ENCODE peak calls at places on chromosomes 7 and 10, in eight cellular contexts. O, E, S, W, A, G, Y and M are unnamed samples. For H3K4me1, the result is how much of the 10 kb centered on the place peaks cover.

GRCh38 chr10:112526906-112527305 is 79.9 kb downstream of the VTI1A start:
- DNase-seq in O (no peak), E (no peak), S (no peak), W (peak), A (no peak), G (no peak), Y (no peak), M (no peak)

GRCh38 chr7:140478361-140479061 is 794 bp downstream of the MKRN1 start:
- DNase-seq in O (peak), E (peak), S (no peak), W (peak), A (peak), G (peak), Y (peak), M (peak)

GRCh38 chr7:92325850-92326249 is 80.1 kb downstream of the ANKIB1 start:
- DNase-seq in O (no peak), E (no peak), S (no peak), W (peak), A (no peak), G (no peak), Y (no peak), M (no peak)

GRCh38 chr10:84539244-84539643 is 210.9 kb downstream of the CCSER2 start:
- DNase-seq in O (no peak), E (no peak), S (no peak), W (no peak), A (no peak), G (no peak), Y (no peak), M (no peak)

GRCh38 chr10:78664929-78665525 is 403.7 kb upstream of the ZMIZ1 start:
- DNase-seq in O (no peak), E (peak), S (no peak), W (peak), A (no peak), G (no peak), Y (no peak), M (no peak)

GRCh38 chr10:70115948-70116682 is 16.5 kb downstream of the AIFM2 start:
- DNase-seq in O (peak), E (peak), S (peak), W (peak), A (peak), G (no peak), Y (no peak), M (peak)

GRCh38 chr7:142862401-142863400 is 7.8 kb downstream of the EPHB6 start:
- DNase-seq in O (no peak), E (no peak), S (no peak), W (no peak), A (no peak), G (no peak), Y (no peak), M (no peak)

GRCh38 chr7:145082366-145083240 is 246.8 kb upstream of the TPK1 start:
- DNase-seq in O (no peak), E (peak), S (no peak), W (no peak), A (no peak), G (no peak), Y (no peak), M (no peak)

GRCh38 chr7:125695631-125696030 is 766.0 kb upstream of the POT1 start:
- DNase-seq in O (no peak), E (no peak), S (no peak), W (no peak), A (no peak), G (no peak), Y (no peak), M (no peak)

GRCh38 chr10:35126062-35126529 is 550 bp upstream of the CREM start:
- DNase-seq in O (no peak), E (no peak), S (no peak), W (no peak), A (no peak), G (no peak), Y (peak), M (peak)

GRCh38 chr10:35130588-35131146 is 4.0 kb downstream of the CREM start:
- DNase-seq in O (no peak), E (peak), S (no peak), W (no peak), A (no peak), G (no peak), Y (no peak), M (no peak)

GRCh38 chr10:35126530-35127288 is at the start of gene CREM:
- DNase-seq in O (peak), E (peak), S (peak), W (peak), A (peak), G (peak), Y (peak), M (peak)

GRCh38 chr10:35127289-35127891 is 744 bp downstream of the CREM start:
- DNase-seq in O (peak), E (peak), S (peak), W (peak), A (peak), G (peak), Y (peak), M (peak)

DNA sequence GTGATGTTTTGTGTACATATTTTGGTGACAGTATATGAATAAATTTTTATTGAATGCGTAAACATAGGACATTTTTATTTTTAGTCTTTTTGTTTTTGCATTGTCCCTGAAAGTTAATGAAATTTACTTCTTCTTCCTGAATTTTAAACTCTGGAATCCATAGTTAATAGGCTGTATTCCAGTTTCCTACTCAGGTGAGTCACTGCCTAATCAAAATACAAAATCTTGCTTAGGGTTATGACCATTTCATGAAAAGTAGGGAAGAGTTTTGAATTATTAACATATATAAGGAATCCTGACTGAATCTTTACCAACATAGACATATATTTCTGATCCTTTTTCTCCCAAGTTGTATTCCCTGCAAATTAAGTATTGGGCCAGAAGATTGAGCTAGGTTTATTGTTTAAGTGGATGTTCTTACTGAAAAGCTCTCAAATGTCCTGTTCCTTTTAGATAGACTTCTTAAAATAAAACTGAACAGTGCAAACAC is 2.6 kb downstream of the CREM start:
- DNase-seq in O (no peak), E (no peak), S (no peak), W (no peak), A (no peak), G (no peak), Y (no peak), M (no peak)
- H3K4me1 ChIP-seq in O (under half), E (half or more), S (half or more), W (under half), A (half or more), G (under half), Y (under half), M (under half)

GRCh38 chr10:24791129-24791733 is 67.5 kb upstream of the ARHGAP21 start:
- DNase-seq in O (no peak), E (no peak), S (no peak), W (no peak), A (no peak), G (no peak), Y (no peak), M (no peak)
- H3K4me3 ChIP-seq in O (no peak), E (no peak), S (no peak), W (no peak), A (no peak), G (no peak), Y (no peak), M (no peak)

GRCh38 chr7:151925446-151926335 is 30.6 kb upstream of the GALNTL5 start:
- DNase-seq in O (peak), E (no peak), S (no peak), W (no peak), A (no peak), G (peak), Y (no peak), M (peak)

GRCh38 chr7:151921451-151921850 is 34.8 kb upstream of the GALNTL5 start:
- DNase-seq in O (no peak), E (no peak), S (no peak), W (no peak), A (no peak), G (no peak), Y (no peak), M (no peak)

GRCh38 chr7:151924001-151924400 is 32.2 kb upstream of the GALNTL5 start:
- DNase-seq in O (no peak), E (no peak), S (no peak), W (no peak), A (no peak), G (no peak), Y (no peak), M (peak)

GRCh38 chr7:151924508-151924907 is 31.7 kb upstream of the GALNTL5 start:
- DNase-seq in O (no peak), E (no peak), S (no peak), W (no peak), A (no peak), G (no peak), Y (no peak), M (peak)

GRCh38 chr7:151923097-151923876 is 33.0 kb upstream of the GALNTL5 start:
- DNase-seq in O (no peak), E (no peak), S (no peak), W (peak), A (no peak), G (no peak), Y (no peak), M (no peak)
- H3K4me1 ChIP-seq in O (under half), E (under half), S (under half), W (under half), A (under half), G (under half), Y (under half), M (under half)

GRCh38 chr7:26191233-26191973 is 9.1 kb downstream of the HNRNPA2B1 start:
- DNase-seq in O (no peak), E (no peak), S (no peak), W (no peak), A (no peak), G (no peak), Y (no peak), M (no peak)

GRCh38 chr7:26192485-26193087 is 8.0 kb downstream of the HNRNPA2B1 start:
- DNase-seq in O (no peak), E (no peak), S (no peak), W (no peak), A (no peak), G (no peak), Y (no peak), M (no peak)

GRCh38 chr7:26191974-26192479 is 8.5 kb downstream of the HNRNPA2B1 start:
- DNase-seq in O (no peak), E (no peak), S (no peak), W (no peak), A (no peak), G (no peak), Y (no peak), M (no peak)

GRCh38 chr7:26195182-26195581 is 5.4 kb downstream of the HNRNPA2B1 start:
- DNase-seq in O (no peak), E (no peak), S (no peak), W (no peak), A (no peak), G (no peak), Y (no peak), M (no peak)

DNA sequence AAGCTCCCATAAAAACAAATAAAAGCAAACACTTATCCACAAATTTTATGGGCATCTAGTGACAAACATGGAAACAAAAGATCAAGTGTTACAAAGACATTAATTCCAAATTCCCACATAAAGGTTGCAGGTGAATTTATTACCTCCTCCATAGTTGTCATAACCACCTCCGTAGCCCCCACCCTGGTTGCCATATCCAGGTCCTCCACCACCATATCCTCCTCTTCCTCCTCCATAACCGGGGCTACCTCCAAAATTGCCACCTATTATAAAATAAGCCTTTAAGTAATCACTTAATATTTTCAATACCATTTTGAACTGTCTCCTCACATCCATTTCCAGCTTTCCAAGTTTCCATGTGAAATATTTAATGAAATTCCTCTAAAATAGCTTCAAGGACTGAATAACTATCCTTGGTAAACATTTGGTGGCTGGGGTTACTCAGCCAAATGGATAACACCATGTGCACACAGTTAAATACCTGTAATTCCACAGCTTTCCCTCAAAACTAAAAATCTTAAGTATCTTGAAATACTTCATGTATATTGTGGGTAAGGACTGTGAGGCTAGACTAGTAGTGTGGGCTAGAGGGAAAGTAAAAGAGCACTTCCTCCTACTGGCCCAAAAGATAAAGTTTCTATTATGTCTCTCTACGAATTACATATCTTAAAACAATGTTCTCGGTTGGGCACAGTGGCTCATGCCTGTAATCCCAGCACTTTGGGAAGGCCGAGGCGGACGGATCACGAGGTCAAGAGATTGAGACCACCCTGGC is 6.9 kb downstream of the HNRNPA2B1 start:
- DNase-seq in O (no peak), E (no peak), S (no peak), W (no peak), A (no peak), G (no peak), Y (no peak), M (no peak)
- H3K4me3 ChIP-seq in O (no peak), E (no peak), S (no peak), W (no peak), A (no peak), G (no peak), Y (no peak), M (no peak)

GRCh38 chr10:110219884-110220283 is 12.5 kb downstream of the MXI1 start:
- DNase-seq in O (no peak), E (no peak), S (no peak), W (no peak), A (no peak), G (no peak), Y (no peak), M (no peak)

GRCh38 chr10:110217609-110218008 is 10.2 kb downstream of the MXI1 start:
- DNase-seq in O (no peak), E (no peak), S (no peak), W (no peak), A (no peak), G (no peak), Y (no peak), M (no peak)

GRCh38 chr10:110220383-110220782 is 13.0 kb downstream of the MXI1 start:
- DNase-seq in O (no peak), E (no peak), S (no peak), W (no peak), A (no peak), G (no peak), Y (no peak), M (no peak)

GRCh38 chr10:110216942-110217341 is 9.5 kb downstream of the MXI1 start:
- DNase-seq in O (no peak), E (no peak), S (no peak), W (no peak), A (no peak), G (no peak), Y (no peak), M (no peak)

GRCh38 chr10:110218627-110219026 is 11.2 kb downstream of the MXI1 start:
- DNase-seq in O (no peak), E (no peak), S (no peak), W (no peak), A (no peak), G (no peak), Y (no peak), M (no peak)
- H3K4me1 ChIP-seq in O (under half), E (under half), S (under half), W (under half), A (under half), G (half or more), Y (under half), M (under half)

GRCh38 chr7:133040617-133041016 is 41.3 kb downstream of the CHCHD3 start:
- DNase-seq in O (no peak), E (no peak), S (no peak), W (no peak), A (no peak), G (no peak), Y (no peak), M (no peak)
- H3K4me3 ChIP-seq in O (no peak), E (no peak), S (no peak), W (no peak), A (no peak), G (no peak), Y (no peak), M (no peak)

GRCh38 chr10:35463105-35463867 is 127.0 kb downstream of the CCNY start:
- DNase-seq in O (no peak), E (no peak), S (no peak), W (no peak), A (peak), G (no peak), Y (no peak), M (no peak)
- H3K4me1 ChIP-seq in O (under half), E (under half), S (half or more), W (under half), A (half or more), G (under half), Y (under half), M (under half)

DNA sequence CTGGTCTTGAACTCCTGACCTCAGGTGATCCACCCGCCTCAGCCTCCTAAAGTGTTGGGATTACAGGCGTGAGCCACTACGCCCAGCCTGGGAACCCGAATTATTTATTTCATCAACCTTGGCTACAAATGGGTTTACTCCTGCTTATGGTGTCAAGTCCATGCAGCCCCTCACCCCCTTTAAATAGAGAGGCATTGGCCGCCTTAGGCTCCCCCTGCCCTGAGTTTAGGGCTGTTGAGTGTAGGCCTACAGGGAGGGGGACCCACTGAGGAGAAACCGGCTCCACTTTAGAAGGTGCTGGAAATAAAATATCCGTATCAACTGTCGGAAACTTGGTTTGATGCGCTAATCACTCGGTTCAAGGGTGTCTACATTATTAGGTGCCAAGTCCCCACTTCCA is 8.7 kb upstream of the SP8 start:
- DNase-seq in O (no peak), E (no peak), S (no peak), W (no peak), A (no peak), G (no peak), Y (no peak), M (no peak)
- H3K4me3 ChIP-seq in O (no peak), E (no peak), S (no peak), W (no peak), A (no peak), G (no peak), Y (no peak), M (no peak)

GRCh38 chr10:14648936-14649335 is 125.8 kb downstream of the FAM107B start:
- DNase-seq in O (no peak), E (no peak), S (no peak), W (no peak), A (peak), G (no peak), Y (no peak), M (no peak)

GRCh38 chr10:14652816-14653215 is 121.9 kb downstream of the FAM107B start:
- DNase-seq in O (no peak), E (no peak), S (no peak), W (no peak), A (no peak), G (no peak), Y (no peak), M (no peak)

GRCh38 chr10:14652067-14652466 is 122.6 kb downstream of the FAM107B start:
- DNase-seq in O (no peak), E (no peak), S (no peak), W (no peak), A (no peak), G (no peak), Y (no peak), M (no peak)

GRCh38 chr10:14648042-14648765 is 126.5 kb downstream of the FAM107B start:
- DNase-seq in O (peak), E (peak), S (peak), W (peak), A (peak), G (no peak), Y (no peak), M (peak)

GRCh38 chr10:14649739-14650138 is 125.0 kb downstream of the FAM107B start:
- DNase-seq in O (no peak), E (no peak), S (no peak), W (no peak), A (no peak), G (no peak), Y (no peak), M (no peak)
- H3K4me1 ChIP-seq in O (under half), E (half or more), S (half or more), W (under half), A (half or more), G (under half), Y (under half), M (under half)

GRCh38 chr10:484441-484924 is 205.0 kb downstream of the DIP2C start:
- DNase-seq in O (no peak), E (peak), S (peak), W (peak), A (peak), G (no peak), Y (no peak), M (peak)
- H3K4me3 ChIP-seq in O (no peak), E (peak), S (peak), W (no peak), A (peak), G (peak), Y (peak), M (no peak)